ENCODE peak calls at places on chromosomes 16 and 17, in six cellular contexts. S is BE2C, O is progenitor cell of endocrine pancreas, A is sigmoid colon, N is bronchial epithelial cell, M is HCT116. R is an unnamed sample.

GRCh38 chr17:49944451-49944850 is 24.5 kb upstream of the DLX4 start:
- DNase-seq in S (peak), O (no peak), A (no peak), N (no peak), M (no peak), R (no peak)

GRCh38 chr17:17931159-17931558 is 41.0 kb downstream of the TOM1L2 start:
- DNase-seq in S (no peak), O (no peak), A (no peak), N (no peak), M (no peak), R (no peak)

GRCh38 chr16:19143241-19143640 is 24.8 kb upstream of the SYT17 start:
- DNase-seq in S (peak), O (no peak), A (no peak), N (peak), M (no peak), R (no peak)

GRCh38 chr16:69937465-69937951 is 13.6 kb upstream of the CLEC18A start:
- DNase-seq in S (no peak), O (no peak), A (no peak), N (no peak), M (no peak), R (peak)

GRCh38 chr17:81348097-81349055 is 46.9 kb upstream of the BAHCC1 start:
- DNase-seq in S (no peak), O (no peak), A (peak), N (no peak), M (no peak), R (no peak)

GRCh38 chr16:6335072-6335471 is 997.6 kb upstream of the RBFOX1 start:
- DNase-seq in S (peak), O (no peak), A (no peak), N (no peak), M (no peak), R (no peak)

GRCh38 chr17:81028506-81028858 is 6.5 kb upstream of the BAIAP2 start:
- DNase-seq in S (no peak), O (no peak), A (peak), N (no peak), M (no peak), R (no peak)

GRCh38 chr17:66129759-66130158 is 62.2 kb downstream of the CEP112 start:
- DNase-seq in S (no peak), O (no peak), A (no peak), N (no peak), M (no peak), R (no peak)

GRCh38 chr17:48002208-48002919 is 31.5 kb downstream of the CDK5RAP3 start:
- DNase-seq in S (peak), O (no peak), A (no peak), N (peak), M (no peak), R (no peak)

GRCh38 chr16:69283851-69284250 is 27.3 kb upstream of the VPS4A start:
- DNase-seq in S (no peak), O (no peak), A (no peak), N (no peak), M (no peak), R (no peak)

GRCh38 chr17:50421308-50422031 is 4.5 kb upstream of the ACSF2 start:
- DNase-seq in S (no peak), O (no peak), A (no peak), N (no peak), M (no peak), R (no peak)

GRCh38 chr16:19265531-19265930 is 20.0 kb upstream of the CLEC19A start:
- DNase-seq in S (no peak), O (no peak), A (no peak), N (no peak), M (no peak), R (no peak)

GRCh38 chr17:1039511-1040215 is 42.7 kb downstream of the TIMM22 start:
- DNase-seq in S (no peak), O (no peak), A (peak), N (no peak), M (no peak), R (peak)

GRCh38 chr17:37107406-37108083 is 158.8 kb downstream of the AATF start:
- DNase-seq in S (peak), O (no peak), A (peak), N (peak), M (no peak), R (no peak)

GRCh38 chr17:58541249-58541648 is 26.8 kb upstream of the MTMR4 start:
- DNase-seq in S (no peak), O (no peak), A (no peak), N (peak), M (peak), R (no peak)

GRCh38 chr16:17589898-17590297 is 119.1 kb upstream of the XYLT1 start:
- DNase-seq in S (no peak), O (no peak), A (no peak), N (no peak), M (no peak), R (no peak)

GRCh38 chr16:2233872-2234812 is 2.1 kb upstream of the DNASE1L2 start:
- DNase-seq in S (no peak), O (no peak), A (no peak), N (no peak), M (no peak), R (peak)

GRCh38 chr17:28950752-28951427 is 428 bp downstream of the PHF12 start:
- DNase-seq in S (no peak), O (no peak), A (no peak), N (no peak), M (no peak), R (no peak)

GRCh38 chr17:41544497-41544896 is 16.4 kb upstream of the KRT19 start:
- DNase-seq in S (peak), O (no peak), A (no peak), N (no peak), M (no peak), R (no peak)

GRCh38 chr17:77995146-77995852 is 36.8 kb downstream of the TNRC6C start:
- DNase-seq in S (peak), O (no peak), A (no peak), N (no peak), M (no peak), R (no peak)

GRCh38 chr16:2471016-2471652 is at the start of gene NTN3:
- DNase-seq in S (peak), O (no peak), A (no peak), N (no peak), M (no peak), R (peak)

GRCh38 chr16:1054660-1055556 is 17.6 kb upstream of the SSTR5 start:
- DNase-seq in S (peak), O (peak), A (no peak), N (peak), M (peak), R (no peak)

GRCh38 chr16:9092282-9092962 is 978 bp downstream of the HAPSTR1 start:
- DNase-seq in S (peak), O (peak), A (peak), N (no peak), M (no peak), R (no peak)

GRCh38 chr16:424033-424622 is 1.3 kb upstream of the RAB11FIP3 start:
- DNase-seq in S (peak), O (no peak), A (peak), N (peak), M (no peak), R (no peak)

GRCh38 chr17:17109896-17110295 is 67.6 kb downstream of the MPRIP start:
- DNase-seq in S (no peak), O (no peak), A (no peak), N (peak), M (no peak), R (peak)

GRCh38 chr17:63998050-63998720 is at the start of gene PRR29:
- DNase-seq in S (peak), O (peak), A (peak), N (no peak), M (no peak), R (peak)

GRCh38 chr16:83995756-83996155 is 27.7 kb downstream of the NECAB2 start:
- DNase-seq in S (no peak), O (no peak), A (no peak), N (peak), M (peak), R (no peak)

GRCh38 chr17:229945-230235 is 48.4 kb upstream of the DOC2B start:
- DNase-seq in S (no peak), O (no peak), A (no peak), N (no peak), M (no peak), R (no peak)

GRCh38 chr17:73182616-73183310 is 10.1 kb upstream of the COG1 start:
- DNase-seq in S (peak), O (no peak), A (no peak), N (no peak), M (no peak), R (no peak)
- TF ChIP-seq CTCF in S (no peak), O (no peak), A (no peak), N (no peak), M (no peak), R (no peak)

GRCh38 chr17:61235821-61236197 is 163.8 kb upstream of the TBX2 start:
- DNase-seq in S (no peak), O (no peak), A (no peak), N (peak), M (no peak), R (no peak)
- TF ChIP-seq CTCF in S (no peak), O (no peak), A (no peak), N (no peak), M (no peak), R (no peak)

GRCh38 chr16:76854234-76854633 is 336.8 kb upstream of the MON1B start:
- DNase-seq in S (peak), O (no peak), A (no peak), N (no peak), M (no peak), R (no peak)
- TF ChIP-seq CTCF in S (peak), O (no peak), A (no peak), N (no peak), M (no peak), R (no peak)

DNA sequence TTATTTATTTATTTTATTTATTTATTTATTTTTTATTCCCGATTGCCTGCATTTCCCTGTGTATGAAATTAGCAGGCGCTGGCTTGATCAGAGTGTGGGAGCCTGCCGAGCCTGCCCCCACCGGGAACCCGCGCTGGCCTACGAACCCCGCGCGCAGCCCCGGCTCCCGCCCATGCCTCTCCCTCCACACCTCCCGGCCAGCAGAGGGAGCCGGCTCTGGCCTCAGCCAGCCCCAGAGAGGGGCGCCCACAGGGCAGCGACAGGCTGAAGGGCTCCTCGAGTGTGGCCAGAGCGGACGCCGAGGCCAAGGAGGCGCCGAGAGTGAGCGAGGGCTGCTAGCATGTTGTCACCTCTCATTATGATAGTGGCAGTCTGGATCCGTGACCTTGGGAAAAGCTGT is 13.0 kb upstream of the RBL2 start:
- DNase-seq in S (peak), O (no peak), A (no peak), N (no peak), M (no peak), R (no peak)
- TF ChIP-seq CTCF in S (no peak), O (no peak), A (no peak), N (no peak), M (no peak), R (peak)